ENCODE peak calls at places on chromosomes 5 and 9, in five cellular contexts. C, N, O, A and B are unnamed samples.

GRCh38 chr5:65455064-65455463 is 26.7 kb downstream of the ADAMTS6 start:
- DNase-seq in C (no peak), N (no peak), O (no peak), A (no peak), B (no peak)

GRCh38 chr5:71461360-71461759 is 5.9 kb downstream of the BDP1 start:
- DNase-seq in C (no peak), N (no peak), O (no peak), A (no peak), B (no peak)

GRCh38 chr9:136343884-136344269 is 16.5 kb downstream of the GPSM1 start:
- DNase-seq in C (no peak), N (no peak), O (no peak), A (no peak), B (no peak)

GRCh38 chr9:134408389-134408788 is 82.1 kb downstream of the RXRA start:
- DNase-seq in C (no peak), N (no peak), O (no peak), A (no peak), B (no peak)

GRCh38 chr9:126307306-126308061 is 19.1 kb upstream of the MVB12B start:
- DNase-seq in C (no peak), N (no peak), O (no peak), A (no peak), B (peak; percentile 34)

GRCh38 chr9:7088598-7088997 is 330.8 kb downstream of the KDM4C start:
- DNase-seq in C (no peak), N (no peak), O (no peak), A (no peak), B (no peak)

GRCh38 chr9:20550326-20550725 is 72.0 kb downstream of the MLLT3 start:
- DNase-seq in C (no peak), N (no peak), O (no peak), A (no peak), B (no peak)

GRCh38 chr9:129886226-129887174 is 51.2 kb downstream of the USP20 start:
- DNase-seq in C (no peak), N (no peak), O (no peak), A (no peak), B (no peak)

GRCh38 chr9:71003346-71003745 is 118.1 kb downstream of the TRPM3 start:
- DNase-seq in C (no peak), N (no peak), O (no peak), A (no peak), B (no peak)

GRCh38 chr9:126497673-126498255 is 116.0 kb upstream of the LMX1B start:
- DNase-seq in C (peak; percentile 65), N (no peak), O (no peak), A (no peak), B (no peak)

GRCh38 chr5:36214434-36214833 is 27.3 kb downstream of the NADK2 start:
- DNase-seq in C (no peak), N (no peak), O (no peak), A (no peak), B (no peak)
- TF ChIP-seq CTCF in C (no peak), N (peak; percentile 26), O (no peak), A (no peak), B (no peak)

DNA sequence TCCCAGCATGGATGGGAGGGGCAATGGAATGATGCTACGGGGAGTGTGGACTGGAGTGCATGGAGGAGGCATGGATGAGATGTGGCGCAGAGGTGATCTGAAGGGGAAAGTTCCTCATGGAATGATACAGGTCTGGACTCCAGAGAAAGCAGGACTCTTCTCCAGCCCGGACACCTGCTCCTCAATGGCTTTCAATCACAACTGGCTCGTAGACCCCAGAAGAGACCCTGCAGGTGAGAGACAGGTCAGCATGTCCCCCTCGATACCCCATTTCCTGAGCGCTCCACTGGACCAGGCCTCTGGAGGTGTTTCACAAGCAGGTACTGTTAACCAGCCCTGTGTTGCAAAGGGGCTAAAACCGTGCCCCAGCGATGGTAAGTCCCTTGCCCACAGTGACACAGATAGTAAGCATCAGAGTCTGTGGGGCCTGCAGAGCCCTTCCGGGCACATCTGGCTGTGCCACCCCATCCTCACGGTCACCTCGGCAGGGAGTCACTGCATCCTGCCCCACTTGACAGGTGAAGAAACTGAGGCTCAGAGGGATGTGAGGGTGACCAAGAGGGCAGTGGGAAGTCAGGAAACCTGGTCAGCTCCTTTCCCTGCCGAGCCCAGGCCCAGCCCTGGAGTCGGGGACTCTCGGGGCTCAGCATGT is 5.5 kb upstream of the DPM2 start:
- DNase-seq in C (no peak), N (no peak), O (no peak), A (no peak), B (no peak)
- TF ChIP-seq CTCF in C (no peak), N (no peak), O (no peak), A (no peak), B (no peak)

GRCh38 chr5:67166460-67166871 is 30.1 kb downstream of the CD180 start:
- DNase-seq in C (no peak), N (peak; percentile 58), O (no peak), A (no peak), B (no peak)
- TF ChIP-seq CTCF in C (peak; percentile 4), N (no peak), O (no peak), A (no peak), B (no peak)

GRCh38 chr9:96020300-96020821 is 144.9 kb downstream of the ERCC6L2 start:
- DNase-seq in C (no peak), N (no peak), O (no peak), A (no peak), B (no peak)

GRCh38 chr9:96021616-96022444 is 146.3 kb downstream of the ERCC6L2 start:
- DNase-seq in C (peak; percentile 28), N (peak; percentile 25), O (no peak), A (peak; percentile 28), B (peak; percentile 9)

GRCh38 chr9:96015876-96016686 is 140.6 kb downstream of the ERCC6L2 start:
- DNase-seq in C (no peak), N (no peak), O (no peak), A (no peak), B (no peak)

GRCh38 chr9:96022445-96023031 is 147.0 kb downstream of the ERCC6L2 start:
- DNase-seq in C (peak; percentile 30), N (no peak), O (peak; percentile 31), A (peak; percentile 64), B (peak; percentile 33)

DNA sequence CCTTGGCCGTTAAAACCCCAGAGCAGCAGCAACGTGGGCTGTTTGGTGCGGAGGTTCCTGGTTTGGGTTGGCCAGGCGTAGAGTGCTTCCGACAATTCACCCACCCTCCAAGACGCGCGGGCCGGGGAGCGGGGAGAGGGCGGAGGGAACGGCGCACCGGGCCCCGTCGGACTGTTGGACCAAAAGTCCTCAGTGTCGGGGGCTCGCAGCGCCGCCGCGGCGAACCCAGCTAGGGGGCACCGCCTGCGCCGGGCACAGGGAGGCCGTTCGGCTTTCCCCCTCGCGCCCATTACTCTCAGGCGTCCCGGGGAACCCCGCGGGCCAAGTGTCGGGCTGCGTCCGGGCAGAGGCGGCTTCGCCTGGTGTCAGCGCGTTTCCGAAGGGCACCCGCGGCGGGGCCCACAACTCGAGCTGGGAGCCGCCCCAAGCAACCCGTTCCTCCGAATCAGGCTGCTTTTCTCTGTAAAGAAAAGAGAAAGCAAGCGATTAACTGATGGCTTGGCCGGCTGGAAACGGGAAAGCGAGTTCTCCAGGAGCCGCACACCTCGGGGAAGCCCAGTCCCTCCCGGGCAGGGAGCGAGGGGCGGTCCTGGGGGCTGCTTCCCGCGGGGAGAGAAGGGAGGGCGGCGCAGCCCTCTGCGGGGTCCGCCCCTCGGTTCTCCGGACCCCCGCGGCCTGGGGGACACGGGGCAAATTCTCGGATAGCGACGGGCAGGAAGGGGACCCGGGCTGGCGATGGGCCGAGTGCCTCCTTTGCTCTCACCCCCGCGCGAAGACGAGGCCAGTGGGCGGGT is 145.5 kb downstream of the ERCC6L2 start:
- DNase-seq in C (peak; percentile 42), N (no peak), O (no peak), A (peak; percentile 36), B (peak; percentile 23)
- TF ChIP-seq CTCF in C (no peak), N (no peak), O (no peak), A (no peak), B (no peak)